ENCODE peak calls at places on chromosome X, in nine cellular contexts. One of them, this sample, is unnamed.

GRCh38 chrX:14939644-14940043 is 66.4 kb downstream of the MOSPD2 start:
- DNase-seq in kidney glomerular epithelial cell: no peak
- DNase-seq in cardiac muscle cell: no peak
- DNase-seq in central memory CD8-positive, alpha-beta T cell: no peak
- DNase-seq in K562: no peak
- DNase-seq in naive thymus-derived CD8-positive, alpha-beta T cell: no peak
- DNase-seq in AG04450: no peak
- DNase-seq in activated CD4-positive, alpha-beta T cell treated with anti-CD3 and anti-CD28 coated beads, Interleukin-2, amount 10 ng/mL, durations not matched to agents 7 days and 5 days: no peak
- DNase-seq in right cardiac atrium: no peak
- DNase-seq in this sample: no peak

GRCh38 chrX:133415276-133416105 is at the start of gene GPC4:
- DNase-seq in kidney glomerular epithelial cell: peak
- DNase-seq in cardiac muscle cell: peak
- DNase-seq in central memory CD8-positive, alpha-beta T cell: no peak
- DNase-seq in K562: no peak
- DNase-seq in naive thymus-derived CD8-positive, alpha-beta T cell: no peak
- DNase-seq in AG04450: no peak
- DNase-seq in activated CD4-positive, alpha-beta T cell treated with anti-CD3 and anti-CD28 coated beads, Interleukin-2, amount 10 ng/mL, durations not matched to agents 7 days and 5 days: no peak
- DNase-seq in right cardiac atrium: peak
- DNase-seq in this sample: peak

GRCh38 chrX:30870572-30870971 is 18.5 kb downstream of the TAB3 start:
- DNase-seq in kidney glomerular epithelial cell: no peak
- DNase-seq in cardiac muscle cell: no peak
- DNase-seq in central memory CD8-positive, alpha-beta T cell: no peak
- DNase-seq in K562: no peak
- DNase-seq in naive thymus-derived CD8-positive, alpha-beta T cell: no peak
- DNase-seq in AG04450: no peak
- DNase-seq in activated CD4-positive, alpha-beta T cell treated with anti-CD3 and anti-CD28 coated beads, Interleukin-2, amount 10 ng/mL, durations not matched to agents 7 days and 5 days: no peak
- DNase-seq in right cardiac atrium: no peak
- DNase-seq in this sample: no peak

GRCh38 chrX:2283111-2283847 is 217.5 kb downstream of the DHRSX start:
- DNase-seq in kidney glomerular epithelial cell: no peak
- DNase-seq in cardiac muscle cell: peak
- DNase-seq in central memory CD8-positive, alpha-beta T cell: no peak
- DNase-seq in K562: no peak
- DNase-seq in naive thymus-derived CD8-positive, alpha-beta T cell: no peak
- DNase-seq in AG04450: no peak
- DNase-seq in activated CD4-positive, alpha-beta T cell treated with anti-CD3 and anti-CD28 coated beads, Interleukin-2, amount 10 ng/mL, durations not matched to agents 7 days and 5 days: no peak
- DNase-seq in right cardiac atrium: no peak
- DNase-seq in this sample: no peak

GRCh38 chrX:43870758-43871419 is 11.4 kb downstream of the MAOB start:
- DNase-seq in kidney glomerular epithelial cell: no peak
- DNase-seq in cardiac muscle cell: no peak
- DNase-seq in central memory CD8-positive, alpha-beta T cell: no peak
- DNase-seq in K562: no peak
- DNase-seq in naive thymus-derived CD8-positive, alpha-beta T cell: no peak
- DNase-seq in AG04450: no peak
- DNase-seq in activated CD4-positive, alpha-beta T cell treated with anti-CD3 and anti-CD28 coated beads, Interleukin-2, amount 10 ng/mL, durations not matched to agents 7 days and 5 days: no peak
- DNase-seq in right cardiac atrium: peak
- DNase-seq in this sample: no peak

GRCh38 chrX:1401611-1402430 is 9.9 kb upstream of the SLC25A6 start:
- DNase-seq in kidney glomerular epithelial cell: no peak
- DNase-seq in cardiac muscle cell: no peak
- DNase-seq in central memory CD8-positive, alpha-beta T cell: no peak
- DNase-seq in K562: no peak
- DNase-seq in naive thymus-derived CD8-positive, alpha-beta T cell: no peak
- DNase-seq in AG04450: no peak
- DNase-seq in activated CD4-positive, alpha-beta T cell treated with anti-CD3 and anti-CD28 coated beads, Interleukin-2, amount 10 ng/mL, durations not matched to agents 7 days and 5 days: no peak
- DNase-seq in right cardiac atrium: peak
- DNase-seq in this sample: no peak

GRCh38 chrX:140180585-140180984 is 215.3 kb upstream of the CXorf66 start:
- DNase-seq in kidney glomerular epithelial cell: peak
- DNase-seq in cardiac muscle cell: peak
- DNase-seq in central memory CD8-positive, alpha-beta T cell: no peak
- DNase-seq in K562: no peak
- DNase-seq in naive thymus-derived CD8-positive, alpha-beta T cell: no peak
- DNase-seq in AG04450: no peak
- DNase-seq in activated CD4-positive, alpha-beta T cell treated with anti-CD3 and anti-CD28 coated beads, Interleukin-2, amount 10 ng/mL, durations not matched to agents 7 days and 5 days: no peak
- DNase-seq in right cardiac atrium: no peak
- DNase-seq in this sample: no peak

GRCh38 chrX:118117069-118117405 is 427 bp upstream of the KLHL13 start:
- DNase-seq in kidney glomerular epithelial cell: no peak
- DNase-seq in cardiac muscle cell: no peak
- DNase-seq in central memory CD8-positive, alpha-beta T cell: no peak
- DNase-seq in K562: no peak
- DNase-seq in naive thymus-derived CD8-positive, alpha-beta T cell: peak
- DNase-seq in AG04450: no peak
- DNase-seq in activated CD4-positive, alpha-beta T cell treated with anti-CD3 and anti-CD28 coated beads, Interleukin-2, amount 10 ng/mL, durations not matched to agents 7 days and 5 days: no peak
- DNase-seq in right cardiac atrium: no peak
- DNase-seq in this sample: no peak

GRCh38 chrX:44872319-44872816 is 620 bp upstream of the KDM6A start:
- DNase-seq in kidney glomerular epithelial cell: no peak
- DNase-seq in cardiac muscle cell: peak
- DNase-seq in central memory CD8-positive, alpha-beta T cell: peak
- DNase-seq in K562: peak
- DNase-seq in naive thymus-derived CD8-positive, alpha-beta T cell: peak
- DNase-seq in AG04450: no peak
- DNase-seq in activated CD4-positive, alpha-beta T cell treated with anti-CD3 and anti-CD28 coated beads, Interleukin-2, amount 10 ng/mL, durations not matched to agents 7 days and 5 days: peak
- DNase-seq in right cardiac atrium: peak
- DNase-seq in this sample: no peak

GRCh38 chrX:65928522-65928921 is 111.4 kb downstream of the VSIG4 start:
- DNase-seq in kidney glomerular epithelial cell: no peak
- DNase-seq in cardiac muscle cell: no peak
- DNase-seq in central memory CD8-positive, alpha-beta T cell: no peak
- DNase-seq in K562: no peak
- DNase-seq in naive thymus-derived CD8-positive, alpha-beta T cell: no peak
- DNase-seq in AG04450: no peak
- DNase-seq in activated CD4-positive, alpha-beta T cell treated with anti-CD3 and anti-CD28 coated beads, Interleukin-2, amount 10 ng/mL, durations not matched to agents 7 days and 5 days: no peak
- DNase-seq in right cardiac atrium: no peak
- DNase-seq in this sample: no peak

GRCh38 chrX:12999422-12999821 is 24.5 kb downstream of the TMSB4X start:
- DNase-seq in kidney glomerular epithelial cell: no peak
- DNase-seq in cardiac muscle cell: no peak
- DNase-seq in central memory CD8-positive, alpha-beta T cell: no peak
- DNase-seq in K562: no peak
- DNase-seq in naive thymus-derived CD8-positive, alpha-beta T cell: peak
- DNase-seq in AG04450: no peak
- DNase-seq in activated CD4-positive, alpha-beta T cell treated with anti-CD3 and anti-CD28 coated beads, Interleukin-2, amount 10 ng/mL, durations not matched to agents 7 days and 5 days: peak
- DNase-seq in right cardiac atrium: no peak
- DNase-seq in this sample: no peak

GRCh38 chrX:10006770-10007169 is 39.6 kb downstream of the CLDN34 start:
- DNase-seq in kidney glomerular epithelial cell: no peak
- DNase-seq in cardiac muscle cell: no peak
- DNase-seq in central memory CD8-positive, alpha-beta T cell: no peak
- DNase-seq in K562: no peak
- DNase-seq in naive thymus-derived CD8-positive, alpha-beta T cell: no peak
- DNase-seq in AG04450: no peak
- DNase-seq in activated CD4-positive, alpha-beta T cell treated with anti-CD3 and anti-CD28 coated beads, Interleukin-2, amount 10 ng/mL, durations not matched to agents 7 days and 5 days: no peak
- DNase-seq in right cardiac atrium: no peak
- DNase-seq in this sample: no peak

GRCh38 chrX:100410901-100411801 is 1.1 kb upstream of the PCDH19 start:
- DNase-seq in kidney glomerular epithelial cell: no peak
- DNase-seq in cardiac muscle cell: no peak
- DNase-seq in central memory CD8-positive, alpha-beta T cell: no peak
- DNase-seq in K562: no peak
- DNase-seq in naive thymus-derived CD8-positive, alpha-beta T cell: no peak
- DNase-seq in AG04450: no peak
- DNase-seq in activated CD4-positive, alpha-beta T cell treated with anti-CD3 and anti-CD28 coated beads, Interleukin-2, amount 10 ng/mL, durations not matched to agents 7 days and 5 days: no peak
- DNase-seq in right cardiac atrium: peak
- DNase-seq in this sample: no peak

GRCh38 chrX:107716045-107716684 is 59.4 kb downstream of the TSC22D3 start:
- DNase-seq in kidney glomerular epithelial cell: no peak
- DNase-seq in cardiac muscle cell: peak
- DNase-seq in central memory CD8-positive, alpha-beta T cell: peak
- DNase-seq in K562: no peak
- DNase-seq in naive thymus-derived CD8-positive, alpha-beta T cell: no peak
- DNase-seq in AG04450: no peak
- DNase-seq in activated CD4-positive, alpha-beta T cell treated with anti-CD3 and anti-CD28 coated beads, Interleukin-2, amount 10 ng/mL, durations not matched to agents 7 days and 5 days: peak
- DNase-seq in right cardiac atrium: peak
- DNase-seq in this sample: peak

GRCh38 chrX:148448686-148449085 is 51.7 kb upstream of the AFF2 start:
- DNase-seq in kidney glomerular epithelial cell: no peak
- DNase-seq in cardiac muscle cell: no peak
- DNase-seq in central memory CD8-positive, alpha-beta T cell: no peak
- DNase-seq in K562: no peak
- DNase-seq in naive thymus-derived CD8-positive, alpha-beta T cell: no peak
- DNase-seq in AG04450: no peak
- DNase-seq in activated CD4-positive, alpha-beta T cell treated with anti-CD3 and anti-CD28 coated beads, Interleukin-2, amount 10 ng/mL, durations not matched to agents 7 days and 5 days: no peak
- DNase-seq in right cardiac atrium: no peak
- DNase-seq in this sample: no peak

GRCh38 chrX:107773206-107773605 is 2.4 kb downstream of the TSC22D3 start:
- DNase-seq in kidney glomerular epithelial cell: no peak
- DNase-seq in cardiac muscle cell: no peak
- DNase-seq in central memory CD8-positive, alpha-beta T cell: no peak
- DNase-seq in K562: no peak
- DNase-seq in naive thymus-derived CD8-positive, alpha-beta T cell: no peak
- DNase-seq in AG04450: no peak
- DNase-seq in activated CD4-positive, alpha-beta T cell treated with anti-CD3 and anti-CD28 coated beads, Interleukin-2, amount 10 ng/mL, durations not matched to agents 7 days and 5 days: no peak
- DNase-seq in right cardiac atrium: no peak
- DNase-seq in this sample: no peak

GRCh38 chrX:10685923-10686595 is 65.7 kb upstream of the MID1 start:
- DNase-seq in kidney glomerular epithelial cell: no peak
- DNase-seq in cardiac muscle cell: no peak
- DNase-seq in central memory CD8-positive, alpha-beta T cell: no peak
- DNase-seq in K562: no peak
- DNase-seq in naive thymus-derived CD8-positive, alpha-beta T cell: no peak
- DNase-seq in AG04450: no peak
- DNase-seq in activated CD4-positive, alpha-beta T cell treated with anti-CD3 and anti-CD28 coated beads, Interleukin-2, amount 10 ng/mL, durations not matched to agents 7 days and 5 days: no peak
- DNase-seq in right cardiac atrium: no peak
- DNase-seq in this sample: no peak

GRCh38 chrX:45445745-45446412 is 245.2 kb upstream of the DIPK2B start:
- DNase-seq in kidney glomerular epithelial cell: peak
- DNase-seq in cardiac muscle cell: peak
- DNase-seq in central memory CD8-positive, alpha-beta T cell: no peak
- DNase-seq in K562: no peak
- DNase-seq in naive thymus-derived CD8-positive, alpha-beta T cell: no peak
- DNase-seq in AG04450: no peak
- DNase-seq in activated CD4-positive, alpha-beta T cell treated with anti-CD3 and anti-CD28 coated beads, Interleukin-2, amount 10 ng/mL, durations not matched to agents 7 days and 5 days: no peak
- DNase-seq in right cardiac atrium: no peak
- DNase-seq in this sample: no peak

GRCh38 chrX:118536687-118537461 is 41.3 kb downstream of the DOCK11 start:
- DNase-seq in kidney glomerular epithelial cell: peak
- DNase-seq in cardiac muscle cell: peak
- DNase-seq in central memory CD8-positive, alpha-beta T cell: peak
- DNase-seq in K562: peak
- DNase-seq in naive thymus-derived CD8-positive, alpha-beta T cell: peak
- DNase-seq in AG04450: no peak
- DNase-seq in activated CD4-positive, alpha-beta T cell treated with anti-CD3 and anti-CD28 coated beads, Interleukin-2, amount 10 ng/mL, durations not matched to agents 7 days and 5 days: peak
- DNase-seq in right cardiac atrium: no peak
- DNase-seq in this sample: peak

GRCh38 chrX:2315434-2315833 is 185.3 kb downstream of the DHRSX start:
- DNase-seq in kidney glomerular epithelial cell: no peak
- DNase-seq in cardiac muscle cell: no peak
- DNase-seq in central memory CD8-positive, alpha-beta T cell: no peak
- DNase-seq in K562: no peak
- DNase-seq in naive thymus-derived CD8-positive, alpha-beta T cell: no peak
- DNase-seq in AG04450: no peak
- DNase-seq in activated CD4-positive, alpha-beta T cell treated with anti-CD3 and anti-CD28 coated beads, Interleukin-2, amount 10 ng/mL, durations not matched to agents 7 days and 5 days: no peak
- DNase-seq in right cardiac atrium: no peak
- DNase-seq in this sample: no peak

GRCh38 chrX:41478397-41478911 is 31.3 kb downstream of the NYX start:
- DNase-seq in kidney glomerular epithelial cell: no peak
- DNase-seq in cardiac muscle cell: no peak
- DNase-seq in central memory CD8-positive, alpha-beta T cell: no peak
- DNase-seq in K562: no peak
- DNase-seq in naive thymus-derived CD8-positive, alpha-beta T cell: no peak
- DNase-seq in AG04450: no peak
- DNase-seq in activated CD4-positive, alpha-beta T cell treated with anti-CD3 and anti-CD28 coated beads, Interleukin-2, amount 10 ng/mL, durations not matched to agents 7 days and 5 days: no peak
- DNase-seq in right cardiac atrium: no peak
- DNase-seq in this sample: no peak

GRCh38 chrX:133586443-133586842 is 171.2 kb upstream of the GPC4 start:
- DNase-seq in kidney glomerular epithelial cell: peak
- DNase-seq in cardiac muscle cell: no peak
- DNase-seq in central memory CD8-positive, alpha-beta T cell: no peak
- DNase-seq in K562: no peak
- DNase-seq in naive thymus-derived CD8-positive, alpha-beta T cell: no peak
- DNase-seq in AG04450: no peak
- DNase-seq in activated CD4-positive, alpha-beta T cell treated with anti-CD3 and anti-CD28 coated beads, Interleukin-2, amount 10 ng/mL, durations not matched to agents 7 days and 5 days: no peak
- DNase-seq in right cardiac atrium: no peak
- DNase-seq in this sample: no peak

GRCh38 chrX:68163446-68163845 is 269.8 kb downstream of the OPHN1 start:
- DNase-seq in kidney glomerular epithelial cell: no peak
- DNase-seq in cardiac muscle cell: peak
- DNase-seq in central memory CD8-positive, alpha-beta T cell: no peak
- DNase-seq in K562: no peak
- DNase-seq in naive thymus-derived CD8-positive, alpha-beta T cell: no peak
- DNase-seq in AG04450: no peak
- DNase-seq in activated CD4-positive, alpha-beta T cell treated with anti-CD3 and anti-CD28 coated beads, Interleukin-2, amount 10 ng/mL, durations not matched to agents 7 days and 5 days: no peak
- DNase-seq in right cardiac atrium: no peak
- DNase-seq in this sample: no peak